ENCODE peak calls at places on chromosomes 2 and 18, in four cellular contexts. Z is A549; C is right atrium auricular region; T is CD8-positive, alpha-beta T cell. U is an unnamed sample.

GRCh38 chr2:127672341-127673303 is 2.7 kb downstream of the LIMS2 start:
- DNase-seq in T (no peak), C (no peak), Z (no peak), U (no peak)

GRCh38 chr18:8858888-8859511 is 153.6 kb downstream of the MTCL1 start:
- DNase-seq in T (no peak), Z (peak; percentile 31), C (no peak), U (no peak)

GRCh38 chr2:9273496-9273895 is 66.9 kb downstream of the ASAP2 start:
- DNase-seq in T (no peak), Z (no peak), C (no peak), U (no peak)

GRCh38 chr2:109376115-109376514 is 237.7 kb downstream of the SEPTIN10 start:
- DNase-seq in T (no peak), Z (no peak), C (peak; percentile 58), U (no peak)

GRCh38 chr2:46471-47345 is at the start of gene FAM110C:
- DNase-seq in Z (peak; percentile 16), T (peak; percentile 27), C (peak; percentile 65), U (no peak)

GRCh38 chr18:41845563-41845962 is 109.5 kb upstream of the PIK3C3 start:
- DNase-seq in C (no peak), Z (no peak), T (no peak), U (no peak)

GRCh38 chr2:235011929-235012631 is 60.3 kb downstream of the SH3BP4 start:
- DNase-seq in C (no peak), Z (no peak), T (no peak), U (no peak)

GRCh38 chr2:42907835-42908234 is 115.5 kb upstream of the HAAO start:
- DNase-seq in Z (no peak), C (no peak), T (no peak), U (no peak)

GRCh38 chr18:76721207-76721996 is 101.0 kb upstream of the ZNF236 start:
- DNase-seq in Z (no peak), C (peak; percentile 9), T (peak; percentile 58), U (no peak)

GRCh38 chr2:120439067-120439368 is 93.1 kb downstream of the INHBB start:
- DNase-seq in T (no peak), Z (no peak), C (no peak), U (no peak)

GRCh38 chr2:167856190-167856589 is 391.2 kb downstream of the STK39 start:
- DNase-seq in Z (no peak), C (no peak), T (no peak), U (no peak)

GRCh38 chr2:169073211-169073971 is 4.0 kb downstream of the DHRS9 start:
- DNase-seq in Z (no peak), C (no peak), T (no peak), U (no peak)

GRCh38 chr2:149767516-149767974 is 180.0 kb upstream of the MMADHC start:
- DNase-seq in T (no peak), Z (no peak), C (no peak), U (no peak)

GRCh38 chr2:20671036-20671735 is 4.2 kb downstream of the GDF7 start:
- DNase-seq in Z (no peak), T (no peak), C (no peak), U (no peak)

GRCh38 chr2:53646788-53647187 is 120.8 kb upstream of the CHAC2 start:
- DNase-seq in T (no peak), C (no peak), Z (no peak), U (no peak)

GRCh38 chr2:64203131-64204005 is 59.1 kb upstream of the PELI1 start:
- DNase-seq in Z (no peak), C (no peak), T (no peak), U (peak; percentile 31)

GRCh38 chr2:16263241-16263890 is 323.0 kb downstream of the MYCN start:
- DNase-seq in T (no peak), Z (no peak), C (no peak), U (no peak)

GRCh38 chr18:55762424-55762823 is 174.4 kb upstream of the TCF4 start:
- DNase-seq in C (no peak), T (no peak), Z (no peak), U (no peak)

GRCh38 chr2:199798881-199799580 is 52.0 kb downstream of the FTCDNL1 start:
- DNase-seq in Z (no peak), C (no peak), T (no peak), U (no peak)

GRCh38 chr18:32956591-32957310 is 183.9 kb upstream of the KLHL14 start:
- DNase-seq in C (no peak), T (no peak), Z (no peak), U (peak; percentile 4)

GRCh38 chr2:109046925-109047508 is 58.0 kb upstream of the EDAR start:
- DNase-seq in Z (no peak), C (no peak), T (no peak), U (no peak)

GRCh38 chr2:144523606-144524131 is 3.8 kb upstream of the ZEB2 start:
- DNase-seq in Z (peak; percentile 8), C (no peak), T (no peak), U (no peak)

GRCh38 chr2:30693821-30694281 is 113.4 kb downstream of the CAPN13 start:
- DNase-seq in T (no peak), Z (no peak), C (peak; percentile 53), U (no peak)

GRCh38 chr2:24083567-24084385 is 858 bp downstream of the TP53I3 start:
- DNase-seq in Z (peak; percentile 92), T (no peak), C (peak; percentile 81), U (peak; percentile 48)

GRCh38 chr2:162011718-162012564 is 62.1 kb downstream of the DPP4 start:
- DNase-seq in T (no peak), C (no peak), Z (no peak), U (no peak)

GRCh38 chr2:107584577-107584976 is 242.1 kb upstream of the RGPD4 start:
- DNase-seq in C (no peak), Z (no peak), T (no peak), U (no peak)

GRCh38 chr2:110874565-110875383 is 142.4 kb downstream of the ACOXL start:
- DNase-seq in T (no peak), Z (no peak), C (no peak), U (no peak)

GRCh38 chr2:46082531-46083485 is 214.4 kb upstream of the EPAS1 start:
- DNase-seq in T (no peak), Z (no peak), C (no peak), U (no peak)

GRCh38 chr2:145194671-145195070 is 674.8 kb upstream of the ZEB2 start:
- DNase-seq in Z (no peak), C (no peak), T (no peak), U (no peak)

GRCh38 chr2:51734115-51734514 is 702.2 kb upstream of the NRXN1 start:
- DNase-seq in Z (no peak), T (no peak), C (no peak), U (no peak)

GRCh38 chr2:238444242-238444641 is 17.5 kb downstream of the ASB1 start:
- DNase-seq in T (no peak), C (peak; percentile 55), Z (no peak), U (no peak)

DNA sequence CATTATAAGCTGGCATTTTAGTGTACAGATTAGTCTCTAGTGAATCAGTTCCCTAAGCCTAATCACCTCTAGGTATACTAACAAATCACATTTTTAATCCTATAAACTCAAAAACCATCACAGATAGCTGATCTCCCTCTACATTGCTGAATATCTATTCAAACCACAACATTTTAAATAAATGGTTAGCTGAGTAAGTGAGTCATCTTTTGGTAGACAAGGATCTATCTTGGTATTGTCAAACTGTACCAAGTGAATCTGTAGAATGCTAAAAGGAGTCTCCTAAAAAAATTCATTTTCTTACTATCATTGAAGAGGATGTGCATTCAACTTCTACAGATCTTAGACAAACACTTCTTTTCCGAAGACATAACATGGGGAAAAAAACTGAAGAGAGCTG is 40.7 kb downstream of the INO80D start:
- DNase-seq in T (no peak), C (no peak), Z (no peak), U (no peak)
- H3K4me3 ChIP-seq in T (no peak overlapping the region), C (no peak overlapping the region), Z (no peak overlapping the region), U (no peak overlapping the region)

GRCh38 chr2:239675856-239676715 is 275.3 kb upstream of the HDAC4 start:
- DNase-seq in C (peak; percentile 36), T (no peak), Z (no peak), U (no peak)

GRCh38 chr2:239678186-239678490 is 277.3 kb upstream of the HDAC4 start:
- DNase-seq in C (no peak), Z (no peak), T (no peak), U (no peak)

GRCh38 chr2:239678666-239679296 is 278.0 kb upstream of the HDAC4 start:
- DNase-seq in C (peak; percentile 44), Z (no peak), T (no peak), U (no peak)

GRCh38 chr2:239676716-239677454 is 276.1 kb upstream of the HDAC4 start:
- DNase-seq in Z (no peak), T (no peak), C (peak; percentile 47), U (no peak)

DNA sequence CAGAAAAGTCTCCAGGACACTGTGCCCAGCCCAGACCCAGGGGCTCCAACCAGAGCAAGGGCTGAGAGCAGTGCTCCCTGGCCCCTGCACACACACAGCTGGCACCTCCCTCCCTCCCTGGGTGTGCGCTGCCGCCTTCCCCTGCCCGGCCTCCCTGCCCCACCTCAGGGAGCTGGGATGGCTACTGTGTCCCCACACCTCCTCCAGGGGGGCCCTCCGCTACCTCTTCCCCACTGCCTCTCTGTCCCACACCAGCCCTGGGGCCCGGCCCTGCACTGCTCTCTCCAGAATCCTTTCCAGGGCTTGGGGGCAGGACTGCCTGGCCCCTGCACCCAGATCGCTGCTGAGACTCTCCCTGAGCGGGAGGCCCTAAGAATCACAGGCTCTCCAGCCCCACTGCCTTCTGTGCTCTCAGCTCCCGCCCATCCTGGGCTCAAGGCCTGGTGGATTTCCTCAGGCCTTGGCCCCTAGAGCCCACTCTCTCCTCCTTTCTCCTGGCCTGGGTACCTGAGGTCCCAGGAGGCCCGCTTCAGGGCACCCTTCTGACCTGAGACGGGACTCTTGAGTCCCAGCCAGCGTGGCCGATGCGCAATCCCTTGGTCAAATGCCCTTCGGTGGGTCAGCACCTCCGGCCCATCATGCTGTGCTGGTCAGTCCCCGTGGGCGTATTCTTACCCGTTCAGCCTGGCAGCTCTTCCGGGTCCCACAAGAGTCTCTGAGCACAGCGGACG is 276.8 kb upstream of the HDAC4 start:
- DNase-seq in T (no peak), Z (no peak), C (peak; percentile 52), U (no peak)
- TF ChIP-seq CTCF in T (no peak), Z (no peak), C (no peak), U (no peak)

GRCh38 chr2:164896226-164896625 is 54.6 kb upstream of the COBLL1 start:
- DNase-seq in Z (no peak), T (no peak), C (no peak), U (no peak)

GRCh38 chr2:164897521-164898260 is 56.1 kb upstream of the COBLL1 start:
- DNase-seq in T (no peak), C (no peak), Z (no peak), U (no peak)

GRCh38 chr2:164891460-164891859 is 49.8 kb upstream of the COBLL1 start:
- DNase-seq in Z (no peak), C (no peak), T (no peak), U (no peak)

GRCh38 chr2:164898475-164898874 is 56.9 kb downstream of the SLC38A11 start:
- DNase-seq in Z (peak; percentile 10), C (no peak), T (no peak), U (no peak)

GRCh38 chr2:164896634-164897033 is 55.0 kb upstream of the COBLL1 start:
- DNase-seq in Z (peak; percentile 25), C (no peak), T (no peak), U (no peak)
- H3K4me3 ChIP-seq in Z (no peak overlapping the region), C (no peak overlapping the region), T (no peak overlapping the region), U (no peak overlapping the region)

DNA sequence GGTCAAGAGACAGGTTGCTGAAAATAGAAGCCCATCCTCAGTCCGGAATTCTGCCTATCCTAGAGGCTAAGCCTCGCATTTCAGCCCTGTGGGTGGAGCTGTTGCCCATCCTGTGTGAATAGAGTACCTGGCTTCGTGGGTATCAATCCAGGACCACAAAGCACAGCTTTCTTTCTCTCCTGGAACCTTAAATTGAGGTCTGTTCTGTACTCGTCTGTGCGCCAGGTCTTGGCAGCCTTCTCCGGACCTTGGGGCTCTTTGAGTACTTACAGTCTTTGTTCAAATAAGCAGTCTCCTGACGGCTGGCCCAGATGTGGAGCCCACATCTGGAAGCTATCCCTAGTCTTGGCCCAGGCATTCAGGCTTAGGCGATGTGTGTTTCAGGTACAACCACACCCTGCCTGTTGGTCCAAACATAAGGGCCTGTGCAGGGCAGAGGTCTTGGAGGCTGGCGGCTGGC is 294.3 kb downstream of the BCL2 start:
- DNase-seq in C (no peak), Z (no peak), T (no peak), U (no peak)
- TF ChIP-seq CTCF in C (peak; percentile 16), Z (no peak), T (no peak), U (peak; percentile 44)